ENCODE peak calls at places on chromosomes 11 and 22, in six cellular contexts. One of them, this sample, is unnamed.

GRCh38 chr22:31085493-31085824 is 4.3 kb downstream of the SMTN start:
- DNase-seq in astrocyte: no peak
- DNase-seq in activated CD8-positive, alpha-beta memory T cell treated with anti-CD3 and anti-CD28 coated beads, Interleukin-2, amount 50 U/mL, for 48 hours: no peak
- DNase-seq in upper lobe of right lung: no peak
- DNase-seq in WTC11: peak
- DNase-seq in fibroblast of mammary gland: no peak
- DNase-seq in this sample: peak

GRCh38 chr22:36386900-36387663 is 685 bp downstream of the MYH9 start:
- DNase-seq in fibroblast of mammary gland: no peak
- DNase-seq in activated CD8-positive, alpha-beta memory T cell treated with anti-CD3 and anti-CD28 coated beads, Interleukin-2, amount 50 U/mL, for 48 hours: peak
- DNase-seq in WTC11: peak
- DNase-seq in upper lobe of right lung: peak
- DNase-seq in astrocyte: no peak
- DNase-seq in this sample: no peak

GRCh38 chr11:87007938-87008337 is 29.8 kb upstream of the TMEM135 start:
- DNase-seq in WTC11: no peak
- DNase-seq in activated CD8-positive, alpha-beta memory T cell treated with anti-CD3 and anti-CD28 coated beads, Interleukin-2, amount 50 U/mL, for 48 hours: no peak
- DNase-seq in astrocyte: peak
- DNase-seq in upper lobe of right lung: no peak
- DNase-seq in fibroblast of mammary gland: peak
- DNase-seq in this sample: no peak

GRCh38 chr22:22208657-22209056 is 35.9 kb upstream of the VPREB1 start:
- DNase-seq in activated CD8-positive, alpha-beta memory T cell treated with anti-CD3 and anti-CD28 coated beads, Interleukin-2, amount 50 U/mL, for 48 hours: no peak
- DNase-seq in fibroblast of mammary gland: no peak
- DNase-seq in astrocyte: no peak
- DNase-seq in WTC11: no peak
- DNase-seq in upper lobe of right lung: no peak
- DNase-seq in this sample: no peak

GRCh38 chr11:118010738-118011461 is 24.7 kb downstream of the IL10RA start:
- DNase-seq in activated CD8-positive, alpha-beta memory T cell treated with anti-CD3 and anti-CD28 coated beads, Interleukin-2, amount 50 U/mL, for 48 hours: no peak
- DNase-seq in fibroblast of mammary gland: no peak
- DNase-seq in upper lobe of right lung: peak
- DNase-seq in astrocyte: no peak
- DNase-seq in WTC11: no peak
- DNase-seq in this sample: no peak

GRCh38 chr11:122348658-122349451 is 232.8 kb upstream of the BLID start:
- DNase-seq in fibroblast of mammary gland: no peak
- DNase-seq in activated CD8-positive, alpha-beta memory T cell treated with anti-CD3 and anti-CD28 coated beads, Interleukin-2, amount 50 U/mL, for 48 hours: no peak
- DNase-seq in WTC11: no peak
- DNase-seq in astrocyte: no peak
- DNase-seq in upper lobe of right lung: no peak
- DNase-seq in this sample: no peak

GRCh38 chr11:1267441-1268100 is 41.9 kb downstream of the TOLLIP start:
- DNase-seq in WTC11: no peak
- DNase-seq in astrocyte: no peak
- DNase-seq in upper lobe of right lung: no peak
- DNase-seq in fibroblast of mammary gland: no peak
- DNase-seq in activated CD8-positive, alpha-beta memory T cell treated with anti-CD3 and anti-CD28 coated beads, Interleukin-2, amount 50 U/mL, for 48 hours: no peak
- DNase-seq in this sample: no peak

GRCh38 chr22:49825436-49825835 is 2.2 kb downstream of the BRD1 start:
- DNase-seq in upper lobe of right lung: no peak
- DNase-seq in astrocyte: peak
- DNase-seq in activated CD8-positive, alpha-beta memory T cell treated with anti-CD3 and anti-CD28 coated beads, Interleukin-2, amount 50 U/mL, for 48 hours: no peak
- DNase-seq in fibroblast of mammary gland: peak
- DNase-seq in WTC11: no peak
- DNase-seq in this sample: no peak

GRCh38 chr22:27911329-27911728 is 7.7 kb downstream of the PITPNB start:
- DNase-seq in astrocyte: no peak
- DNase-seq in fibroblast of mammary gland: no peak
- DNase-seq in upper lobe of right lung: no peak
- DNase-seq in activated CD8-positive, alpha-beta memory T cell treated with anti-CD3 and anti-CD28 coated beads, Interleukin-2, amount 50 U/mL, for 48 hours: no peak
- DNase-seq in WTC11: no peak
- DNase-seq in this sample: no peak

GRCh38 chr11:64078905-64079304 is 43.2 kb downstream of the FLRT1 start:
- DNase-seq in WTC11: no peak
- DNase-seq in activated CD8-positive, alpha-beta memory T cell treated with anti-CD3 and anti-CD28 coated beads, Interleukin-2, amount 50 U/mL, for 48 hours: no peak
- DNase-seq in upper lobe of right lung: no peak
- DNase-seq in fibroblast of mammary gland: no peak
- DNase-seq in astrocyte: no peak
- DNase-seq in this sample: no peak

This sample was measured in hypothalamus.